ENCODE peak calls at places on chromosomes 3 and 15, in ten cellular contexts. S, L, Z, I, M, N, H, R, D and G are unnamed samples.

GRCh38 chr3:184415229-184415517 is 35.3 kb downstream of the CHRD start:
- DNase-seq in M (no peak), N (no peak), S (no peak), Z (no peak), R (no peak), L (no peak), D (no peak), H (no peak), I (no peak), G (no peak)

GRCh38 chr3:194387276-194387675 is 11.8 kb downstream of the GP5 start:
- DNase-seq in M (no peak), L (no peak), H (no peak), D (no peak), N (no peak), R (no peak), S (no peak), I (peak), Z (no peak), G (no peak)

GRCh38 chr15:48375767-48376166 is 44.5 kb downstream of the DUT start:
- DNase-seq in L (no peak), H (no peak), N (no peak), S (no peak), Z (no peak), D (no peak), R (no peak), I (no peak), M (no peak), G (no peak)

GRCh38 chr3:128073807-128074206 is 21.6 kb downstream of the SEC61A1 start:
- DNase-seq in N (no peak), D (no peak), S (no peak), L (no peak), Z (no peak), R (no peak), H (no peak), M (no peak), I (no peak), G (no peak)

GRCh38 chr15:79308874-79309273 is 2.0 kb upstream of the TMED3 start:
- DNase-seq in H (no peak), D (no peak), R (no peak), N (no peak), S (no peak), M (no peak), Z (no peak), L (no peak), I (no peak), G (no peak)

GRCh38 chr3:8882171-8882593 is 81.1 kb downstream of the RAD18 start:
- DNase-seq in M (no peak), R (no peak), H (no peak), S (no peak), I (no peak), N (no peak), L (no peak), D (no peak), Z (no peak), G (no peak)

GRCh38 chr3:78343221-78343620 is 1303.3 kb downstream of the ROBO2 start:
- DNase-seq in D (no peak), L (no peak), M (no peak), N (no peak), H (no peak), I (no peak), S (no peak), R (no peak), Z (no peak), G (no peak)

GRCh38 chr15:85621096-85621495 is 173.6 kb downstream of the KLHL25 start:
- DNase-seq in N (no peak), S (no peak), R (peak), Z (no peak), H (no peak), L (no peak), I (no peak), D (no peak), M (no peak), G (no peak)

GRCh38 chr3:71564361-71564760 is 19.2 kb downstream of the FOXP1 start:
- DNase-seq in S (no peak), Z (no peak), I (no peak), N (no peak), R (no peak), D (no peak), L (no peak), M (no peak), H (no peak), G (no peak)